ENCODE peak calls at places on chromosome 1, in seven cellular contexts. A, P, B, X, H, M and W are unnamed samples. For H3K4me1, the result is how much of the 10 kb centered on the place peaks cover.

GRCh38 chr1:2019571-2020309 is 595 bp downstream of the GABRD start:
- DNase-seq in A (no peak), P (no peak), B (no peak), X (no peak), H (no peak), M (no peak), W (no peak)

GRCh38 chr1:102098536-102098935 is 101.8 kb upstream of the OLFM3 start:
- DNase-seq in A (no peak), P (no peak), B (no peak), X (no peak), H (no peak), M (no peak), W (no peak)

GRCh38 chr1:226371049-226371694 is 36.7 kb downstream of the PARP1 start:
- DNase-seq in A (no peak), P (no peak), B (no peak), X (no peak), H (no peak), M (no peak), W (no peak)

GRCh38 chr1:156143765-156144489 is 9.5 kb upstream of the SEMA4A start:
- DNase-seq in A (peak), P (no peak), B (peak), X (no peak), H (no peak), M (no peak), W (no peak)

GRCh38 chr1:85718678-85719340 is 10.6 kb upstream of the ZNHIT6 start:
- DNase-seq in A (no peak), P (no peak), B (no peak), X (no peak), H (no peak), M (no peak), W (no peak)

GRCh38 chr1:209996348-209996747 is 58.3 kb downstream of the SYT14 start:
- DNase-seq in A (no peak), P (no peak), B (no peak), X (no peak), H (no peak), M (no peak), W (no peak)

GRCh38 chr1:2815551-2815950 is 14.1 kb upstream of the TTC34 start:
- DNase-seq in A (no peak), P (no peak), B (peak), X (no peak), H (no peak), M (no peak), W (no peak)

GRCh38 chr1:159015440-159015909 is 5.8 kb downstream of the IFI16 start:
- DNase-seq in A (peak), P (peak), B (peak), X (peak), H (peak), M (peak), W (no peak)

GRCh38 chr1:11238311-11238710 is 24.0 kb downstream of the MTOR start:
- DNase-seq in A (no peak), P (no peak), B (no peak), X (no peak), H (no peak), M (no peak), W (no peak)

GRCh38 chr1:114671011-114671938 is 1.4 kb upstream of the DENND2C start:
- DNase-seq in A (no peak), P (peak), B (no peak), X (no peak), H (no peak), M (no peak), W (no peak)

GRCh38 chr1:87899746-87900145 is 571.1 kb downstream of the LMO4 start:
- DNase-seq in A (no peak), P (no peak), B (no peak), X (no peak), H (no peak), M (no peak), W (no peak)

DNA sequence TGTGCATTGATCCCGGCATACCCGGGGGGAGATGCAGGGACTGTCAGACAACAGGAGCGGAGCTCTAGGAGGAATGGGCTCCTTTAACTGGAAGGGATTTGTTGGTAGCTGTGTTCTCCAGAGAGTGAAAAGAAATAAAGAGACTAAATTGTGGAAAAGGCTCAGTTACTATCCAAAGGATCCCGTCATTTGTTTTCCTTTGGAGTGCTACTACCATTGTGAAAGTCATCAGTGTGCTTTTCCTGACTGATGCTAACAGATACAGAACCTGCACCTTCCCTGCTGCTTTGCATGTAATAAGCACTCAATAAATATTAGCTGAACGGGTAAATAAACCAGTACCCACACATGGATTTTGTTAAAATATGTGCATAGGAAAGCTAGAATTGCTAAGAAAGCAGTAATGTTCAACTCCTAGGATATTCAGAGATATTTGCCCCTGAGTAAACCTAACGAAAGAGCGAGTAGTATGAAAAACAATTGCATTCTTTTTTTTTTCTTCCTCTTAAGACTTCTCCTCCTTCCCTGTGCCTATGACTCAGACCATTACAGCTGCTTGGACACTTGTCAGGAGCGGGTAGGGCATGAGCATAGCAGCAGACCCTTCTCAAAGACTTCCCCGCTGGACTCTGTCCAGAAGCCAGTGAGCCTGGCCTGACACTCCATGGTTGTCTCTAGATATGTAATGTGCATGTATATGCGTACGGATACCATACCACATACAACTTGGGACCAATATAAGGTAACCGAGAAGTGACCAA is 41.6 kb downstream of the PTGFRN start:
- DNase-seq in A (peak), P (peak), B (peak), X (no peak), H (no peak), M (peak), W (no peak)
- H3K4me3 ChIP-seq in A (no peak), P (no peak), B (no peak), X (no peak), H (no peak), M (peak), W (no peak)

GRCh38 chr1:78664763-78665162 is 15.1 kb downstream of the IFI44 start:
- DNase-seq in A (no peak), P (no peak), B (no peak), X (no peak), H (no peak), M (no peak), W (no peak)
- H3K4me1 ChIP-seq in A (under half), P (under half), B (under half), X (under half), H (under half), M (under half), W (under half)

GRCh38 chr1:207031016-207031415 is 1.5 kb downstream of the C1orf116 start:
- DNase-seq in A (no peak), P (no peak), B (no peak), X (no peak), H (no peak), M (no peak), W (no peak)

GRCh38 chr1:207028884-207029283 is 3.7 kb downstream of the C1orf116 start:
- DNase-seq in A (no peak), P (no peak), B (no peak), X (no peak), H (no peak), M (no peak), W (no peak)

GRCh38 chr1:207029991-207030521 is 2.5 kb downstream of the C1orf116 start:
- DNase-seq in A (no peak), P (no peak), B (no peak), X (no peak), H (no peak), M (no peak), W (no peak)

GRCh38 chr1:207031632-207032258 is 811 bp downstream of the C1orf116 start:
- DNase-seq in A (no peak), P (no peak), B (no peak), X (no peak), H (no peak), M (no peak), W (no peak)

DNA sequence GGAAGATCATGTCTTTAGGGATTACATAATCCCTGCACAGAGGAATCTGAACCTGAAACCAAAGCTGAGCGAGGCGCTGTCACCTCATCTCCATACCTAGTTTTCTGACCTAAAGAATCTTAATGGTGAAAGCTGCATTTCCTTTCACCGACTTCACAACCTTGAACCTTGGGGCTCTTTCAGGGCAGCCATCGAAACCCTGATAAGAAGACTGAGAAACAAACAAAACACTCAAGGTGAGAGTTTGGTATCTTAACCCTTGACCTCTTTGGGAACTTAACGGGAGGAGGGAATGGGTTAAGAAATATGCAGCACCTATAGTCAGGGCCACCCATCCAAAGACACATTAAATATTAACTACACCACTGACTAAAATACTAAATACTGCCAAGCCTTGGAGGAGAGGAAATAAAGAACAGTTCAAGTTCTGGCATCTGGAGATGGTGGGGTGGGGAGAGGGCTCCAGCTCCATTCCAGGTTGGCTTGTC is 2.0 kb downstream of the C1orf116 start:
- DNase-seq in A (no peak), P (no peak), B (no peak), X (no peak), H (no peak), M (no peak), W (no peak)
- H3K27ac ChIP-seq in A (no peak), P (no peak), B (no peak), X (peak), H (no peak), M (no peak), W (no peak)

GRCh38 chr1:200410566-200410878 is 686 bp upstream of the ZNF281 start:
- DNase-seq in A (no peak), P (no peak), B (no peak), X (no peak), H (no peak), M (no peak), W (no peak)

GRCh38 chr1:200411406-200412257 is 1.8 kb upstream of the ZNF281 start:
- DNase-seq in A (no peak), P (no peak), B (no peak), X (no peak), H (no peak), M (no peak), W (peak)

GRCh38 chr1:200415227-200415626 is 5.4 kb upstream of the ZNF281 start:
- DNase-seq in A (no peak), P (peak), B (no peak), X (no peak), H (no peak), M (no peak), W (no peak)

GRCh38 chr1:200415693-200416593 is 6.1 kb upstream of the ZNF281 start:
- DNase-seq in A (peak), P (peak), B (peak), X (no peak), H (no peak), M (no peak), W (no peak)

GRCh38 chr1:200414657-200415056 is 4.8 kb upstream of the ZNF281 start:
- DNase-seq in A (no peak), P (no peak), B (no peak), X (no peak), H (no peak), M (no peak), W (no peak)
- H3K4me3 ChIP-seq in A (no peak), P (no peak), B (no peak), X (no peak), H (no peak), M (no peak), W (no peak)

GRCh38 chr1:172360960-172361359 is 59.5 kb upstream of the C1orf105 start:
- DNase-seq in A (no peak), P (no peak), B (no peak), X (no peak), H (no peak), M (no peak), W (no peak)

GRCh38 chr1:172360511-172360910 is 60.0 kb upstream of the C1orf105 start:
- DNase-seq in A (no peak), P (peak), B (no peak), X (no peak), H (no peak), M (no peak), W (peak)

GRCh38 chr1:172356620-172357019 is 63.9 kb upstream of the C1orf105 start:
- DNase-seq in A (peak), P (peak), B (no peak), X (no peak), H (no peak), M (no peak), W (no peak)

GRCh38 chr1:172359531-172359991 is 60.9 kb upstream of the C1orf105 start:
- DNase-seq in A (no peak), P (peak), B (no peak), X (no peak), H (no peak), M (no peak), W (no peak)

DNA sequence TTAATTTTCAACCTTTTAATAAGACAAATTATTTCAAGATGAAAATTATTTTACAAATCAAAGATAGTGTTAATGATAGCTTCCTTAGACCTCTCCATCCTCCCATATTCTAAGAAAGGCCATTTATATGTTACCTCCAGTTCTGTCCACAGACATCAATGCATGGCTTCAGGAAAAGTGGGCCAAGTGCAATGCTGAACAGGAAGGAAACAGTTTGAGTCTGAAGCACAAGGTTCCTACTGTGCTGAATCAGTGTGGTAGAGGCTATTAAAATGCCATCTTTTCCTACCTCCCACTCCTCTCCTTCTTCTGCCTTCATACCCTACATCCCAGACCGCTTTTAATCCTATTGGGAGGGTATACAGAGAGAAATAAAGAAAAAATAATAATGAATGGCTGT is 62.7 kb upstream of the C1orf105 start:
- DNase-seq in A (no peak), P (peak), B (no peak), X (no peak), H (no peak), M (no peak), W (no peak)
- H3K4me1 ChIP-seq in A (under half), P (under half), B (under half), X (under half), H (under half), M (half or more), W (under half)

GRCh38 chr1:223261914-223262313 is 102.1 kb downstream of the SUSD4 start:
- DNase-seq in A (no peak), P (no peak), B (no peak), X (no peak), H (no peak), M (no peak), W (no peak)
- H3K27ac ChIP-seq in A (no peak), P (no peak), B (no peak), X (no peak), H (no peak), M (no peak), W (no peak)